ENCODE peak calls at places on chromosomes 5 and 9, in eight cellular contexts. One of them, this sample, is unnamed. For H3K9me3 and H3K4me1, the result is how much of the 10 kb centered on the place peaks cover.

GRCh38 chr9:94250456-94250855 is 8.6 kb upstream of the ZNF169 start:
- DNase-seq in A549: no peak
- DNase-seq in uterus: no peak
- DNase-seq in CD8-positive, alpha-beta memory T cell: no peak
- DNase-seq in right cardiac atrium: no peak
- DNase-seq in thoracic aorta: no peak
- DNase-seq in fibroblast of lung: no peak
- DNase-seq in tibial artery: no peak
- DNase-seq in this sample: no peak

GRCh38 chr5:153658606-153659005 is 168.1 kb downstream of the GRIA1 start:
- DNase-seq in A549: no peak
- DNase-seq in uterus: no peak
- DNase-seq in CD8-positive, alpha-beta memory T cell: no peak
- DNase-seq in right cardiac atrium: no peak
- DNase-seq in thoracic aorta: no peak
- DNase-seq in fibroblast of lung: no peak
- DNase-seq in tibial artery: no peak
- DNase-seq in this sample: no peak

GRCh38 chr5:126499742-126500396 is 76.7 kb downstream of the GRAMD2B start:
- DNase-seq in A549: peak
- DNase-seq in uterus: no peak
- DNase-seq in CD8-positive, alpha-beta memory T cell: no peak
- DNase-seq in right cardiac atrium: no peak
- DNase-seq in thoracic aorta: no peak
- DNase-seq in fibroblast of lung: peak
- DNase-seq in tibial artery: no peak
- DNase-seq in this sample: no peak

GRCh38 chr5:68475476-68475875 is 259.9 kb downstream of the PIK3R1 start:
- DNase-seq in A549: no peak
- DNase-seq in uterus: no peak
- DNase-seq in CD8-positive, alpha-beta memory T cell: no peak
- DNase-seq in right cardiac atrium: no peak
- DNase-seq in thoracic aorta: no peak
- DNase-seq in fibroblast of lung: no peak
- DNase-seq in tibial artery: no peak
- DNase-seq in this sample: no peak

GRCh38 chr9:90322296-90322695 is 320.3 kb downstream of the DIRAS2 start:
- DNase-seq in A549: no peak
- DNase-seq in uterus: no peak
- DNase-seq in CD8-positive, alpha-beta memory T cell: no peak
- DNase-seq in right cardiac atrium: no peak
- DNase-seq in thoracic aorta: no peak
- DNase-seq in fibroblast of lung: peak
- DNase-seq in tibial artery: no peak
- DNase-seq in this sample: no peak

GRCh38 chr5:160486573-160486972 is 64.9 kb downstream of the PTTG1 start:
- DNase-seq in A549: no peak
- DNase-seq in uterus: no peak
- DNase-seq in CD8-positive, alpha-beta memory T cell: peak
- DNase-seq in right cardiac atrium: no peak
- DNase-seq in thoracic aorta: no peak
- DNase-seq in fibroblast of lung: no peak
- DNase-seq in tibial artery: no peak
- DNase-seq in this sample: no peak

GRCh38 chr5:159318448-159318847 is 11.8 kb downstream of the IL12B start:
- DNase-seq in A549: no peak
- DNase-seq in uterus: no peak
- DNase-seq in CD8-positive, alpha-beta memory T cell: no peak
- DNase-seq in right cardiac atrium: no peak
- DNase-seq in thoracic aorta: no peak
- DNase-seq in fibroblast of lung: no peak
- DNase-seq in tibial artery: no peak
- DNase-seq in this sample: no peak

GRCh38 chr9:22232971-22233370 is 213.7 kb upstream of the DMRTA1 start:
- DNase-seq in A549: no peak
- DNase-seq in uterus: no peak
- DNase-seq in CD8-positive, alpha-beta memory T cell: no peak
- DNase-seq in right cardiac atrium: no peak
- DNase-seq in thoracic aorta: no peak
- DNase-seq in fibroblast of lung: no peak
- DNase-seq in tibial artery: no peak
- DNase-seq in this sample: no peak

GRCh38 chr5:112420111-112420864 is 1.2 kb upstream of the EPB41L4A start:
- DNase-seq in A549: peak
- DNase-seq in uterus: peak
- DNase-seq in CD8-positive, alpha-beta memory T cell: no peak
- DNase-seq in right cardiac atrium: peak
- DNase-seq in thoracic aorta: peak
- DNase-seq in fibroblast of lung: peak
- DNase-seq in tibial artery: peak
- DNase-seq in this sample: peak

GRCh38 chr9:18893051-18893450 is 140.0 kb downstream of the SAXO1 start:
- DNase-seq in A549: no peak
- DNase-seq in uterus: no peak
- DNase-seq in CD8-positive, alpha-beta memory T cell: no peak
- DNase-seq in right cardiac atrium: no peak
- DNase-seq in thoracic aorta: no peak
- DNase-seq in fibroblast of lung: no peak
- DNase-seq in tibial artery: no peak
- DNase-seq in this sample: no peak
- H3K9me3 ChIP-seq in A549: under half
- H3K9me3 ChIP-seq in uterus: under half
- H3K9me3 ChIP-seq in CD8-positive, alpha-beta memory T cell: under half
- H3K9me3 ChIP-seq in right cardiac atrium: under half
- H3K9me3 ChIP-seq in thoracic aorta: under half
- H3K9me3 ChIP-seq in fibroblast of lung: under half
- H3K9me3 ChIP-seq in tibial artery: under half
- H3K9me3 ChIP-seq in this sample: under half

GRCh38 chr9:137055385-137056364 is 1.8 kb upstream of the ENTPD2 start:
- DNase-seq in A549: peak
- DNase-seq in uterus: peak
- DNase-seq in CD8-positive, alpha-beta memory T cell: no peak
- DNase-seq in right cardiac atrium: peak
- DNase-seq in thoracic aorta: no peak
- DNase-seq in fibroblast of lung: peak
- DNase-seq in tibial artery: peak
- DNase-seq in this sample: peak
- H3K27ac ChIP-seq in A549: peak
- H3K27ac ChIP-seq in uterus: peak
- H3K27ac ChIP-seq in CD8-positive, alpha-beta memory T cell: no peak
- H3K27ac ChIP-seq in right cardiac atrium: peak
- H3K27ac ChIP-seq in thoracic aorta: no peak
- H3K27ac ChIP-seq in fibroblast of lung: no peak
- H3K27ac ChIP-seq in tibial artery: no peak
- H3K27ac ChIP-seq in this sample: peak

DNA sequence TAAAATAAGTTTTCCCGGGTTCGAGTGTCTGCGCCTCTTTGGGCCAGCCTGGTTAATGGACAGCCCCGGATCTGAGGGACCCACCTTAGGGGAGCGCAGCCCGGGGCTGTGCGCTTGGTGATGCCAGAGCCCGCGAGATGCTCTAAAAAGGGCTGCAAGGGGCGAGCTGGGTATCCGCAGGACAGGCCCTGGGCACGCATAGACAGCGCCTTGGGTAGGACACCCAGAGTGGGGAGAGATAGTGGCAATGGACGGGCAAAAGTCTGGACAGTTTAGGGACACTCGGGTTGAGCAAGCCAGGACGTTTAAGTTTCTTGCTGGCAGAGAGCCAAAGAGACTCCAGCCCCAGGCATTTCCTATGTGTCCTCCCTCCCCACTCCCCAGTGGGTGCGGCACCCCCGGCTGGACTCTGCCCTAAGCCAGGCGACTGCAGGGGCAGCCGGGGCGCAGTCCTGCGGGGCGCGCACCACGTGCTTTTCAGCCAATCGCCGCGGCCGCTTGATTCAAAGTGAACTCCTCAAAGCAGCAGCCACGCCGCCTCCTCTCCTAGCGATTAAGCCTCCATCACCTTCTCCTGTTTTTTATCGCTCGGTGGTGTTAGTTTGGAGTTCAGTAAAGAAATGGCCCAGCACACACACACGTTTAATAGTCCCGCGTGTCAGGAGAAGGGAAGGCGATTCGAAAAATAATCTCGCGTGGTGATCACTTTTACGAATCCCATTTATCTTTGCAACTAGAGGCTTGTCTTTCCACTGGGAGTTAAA is 668 bp upstream of the ENC1 start:
- DNase-seq in A549: peak
- DNase-seq in uterus: peak
- DNase-seq in CD8-positive, alpha-beta memory T cell: peak
- DNase-seq in right cardiac atrium: peak
- DNase-seq in thoracic aorta: peak
- DNase-seq in fibroblast of lung: peak
- DNase-seq in tibial artery: peak
- DNase-seq in this sample: peak
- H3K4me1 ChIP-seq in A549: under half
- H3K4me1 ChIP-seq in uterus: under half
- H3K4me1 ChIP-seq in CD8-positive, alpha-beta memory T cell: under half
- H3K4me1 ChIP-seq in right cardiac atrium: under half
- H3K4me1 ChIP-seq in thoracic aorta: under half
- H3K4me1 ChIP-seq in fibroblast of lung: under half
- H3K4me1 ChIP-seq in tibial artery: under half
- H3K4me1 ChIP-seq in this sample: under half

DNA sequence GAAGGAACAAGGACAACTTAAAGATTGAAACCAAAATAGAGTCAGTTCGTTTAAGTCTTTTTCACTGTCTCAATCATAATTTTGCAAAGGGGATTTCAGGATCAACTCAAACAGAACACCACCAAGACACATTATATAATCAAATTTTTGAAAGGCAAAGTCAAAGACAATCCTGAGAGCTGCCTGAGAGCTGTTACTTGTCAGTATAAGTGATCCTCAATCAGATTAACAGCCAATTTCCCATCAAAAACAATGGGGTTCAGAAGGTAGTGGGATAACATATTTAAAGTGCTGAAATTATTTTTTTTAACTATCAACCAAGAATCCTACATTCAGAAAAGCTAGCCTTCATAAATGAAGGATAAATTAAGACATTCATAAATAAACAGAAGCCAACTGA is 19.3 kb upstream of the ABO start:
- DNase-seq in A549: no peak
- DNase-seq in uterus: no peak
- DNase-seq in CD8-positive, alpha-beta memory T cell: no peak
- DNase-seq in right cardiac atrium: no peak
- DNase-seq in thoracic aorta: no peak
- DNase-seq in fibroblast of lung: no peak
- DNase-seq in tibial artery: no peak
- DNase-seq in this sample: no peak
- H3K9me3 ChIP-seq in A549: under half
- H3K9me3 ChIP-seq in uterus: under half
- H3K9me3 ChIP-seq in CD8-positive, alpha-beta memory T cell: under half
- H3K9me3 ChIP-seq in right cardiac atrium: under half
- H3K9me3 ChIP-seq in thoracic aorta: under half
- H3K9me3 ChIP-seq in fibroblast of lung: under half
- H3K9me3 ChIP-seq in tibial artery: under half
- H3K9me3 ChIP-seq in this sample: under half

GRCh38 chr5:119080975-119081374 is 10.1 kb downstream of the DMXL1 start:
- DNase-seq in A549: no peak
- DNase-seq in uterus: no peak
- DNase-seq in CD8-positive, alpha-beta memory T cell: no peak
- DNase-seq in right cardiac atrium: no peak
- DNase-seq in thoracic aorta: no peak
- DNase-seq in fibroblast of lung: no peak
- DNase-seq in tibial artery: no peak
- DNase-seq in this sample: no peak
- H3K27ac ChIP-seq in A549: no peak
- H3K27ac ChIP-seq in uterus: no peak
- H3K27ac ChIP-seq in CD8-positive, alpha-beta memory T cell: no peak
- H3K27ac ChIP-seq in right cardiac atrium: no peak
- H3K27ac ChIP-seq in thoracic aorta: no peak
- H3K27ac ChIP-seq in fibroblast of lung: no peak
- H3K27ac ChIP-seq in tibial artery: no peak
- H3K27ac ChIP-seq in this sample: no peak

GRCh38 chr9:78296893-78297671 is at the start of gene PSAT1:
- DNase-seq in A549: peak
- DNase-seq in uterus: peak
- DNase-seq in CD8-positive, alpha-beta memory T cell: peak
- DNase-seq in right cardiac atrium: peak
- DNase-seq in thoracic aorta: peak
- DNase-seq in fibroblast of lung: peak
- DNase-seq in tibial artery: peak
- DNase-seq in this sample: peak

GRCh38 chr9:78296208-78296892 is 575 bp upstream of the PSAT1 start:
- DNase-seq in A549: peak
- DNase-seq in uterus: no peak
- DNase-seq in CD8-positive, alpha-beta memory T cell: no peak
- DNase-seq in right cardiac atrium: peak
- DNase-seq in thoracic aorta: no peak
- DNase-seq in fibroblast of lung: peak
- DNase-seq in tibial artery: no peak
- DNase-seq in this sample: peak

GRCh38 chr9:78297672-78297961 is 692 bp downstream of the PSAT1 start:
- DNase-seq in A549: peak
- DNase-seq in uterus: no peak
- DNase-seq in CD8-positive, alpha-beta memory T cell: no peak
- DNase-seq in right cardiac atrium: no peak
- DNase-seq in thoracic aorta: no peak
- DNase-seq in fibroblast of lung: peak
- DNase-seq in tibial artery: no peak
- DNase-seq in this sample: no peak

GRCh38 chr9:78300209-78300608 is 3.3 kb downstream of the PSAT1 start:
- DNase-seq in A549: no peak
- DNase-seq in uterus: no peak
- DNase-seq in CD8-positive, alpha-beta memory T cell: no peak
- DNase-seq in right cardiac atrium: no peak
- DNase-seq in thoracic aorta: no peak
- DNase-seq in fibroblast of lung: no peak
- DNase-seq in tibial artery: no peak
- DNase-seq in this sample: no peak

GRCh38 chr9:78298046-78298511 is 1.2 kb downstream of the PSAT1 start:
- DNase-seq in A549: no peak
- DNase-seq in uterus: no peak
- DNase-seq in CD8-positive, alpha-beta memory T cell: no peak
- DNase-seq in right cardiac atrium: no peak
- DNase-seq in thoracic aorta: no peak
- DNase-seq in fibroblast of lung: no peak
- DNase-seq in tibial artery: no peak
- DNase-seq in this sample: no peak
- H3K4me1 ChIP-seq in A549: under half
- H3K4me1 ChIP-seq in uterus: under half
- H3K4me1 ChIP-seq in CD8-positive, alpha-beta memory T cell: under half
- H3K4me1 ChIP-seq in right cardiac atrium: under half
- H3K4me1 ChIP-seq in thoracic aorta: under half
- H3K4me1 ChIP-seq in fibroblast of lung: under half
- H3K4me1 ChIP-seq in tibial artery: under half
- H3K4me1 ChIP-seq in this sample: under half

GRCh38 chr5:28926422-28926821 is 1888.0 kb upstream of the CDH9 start:
- DNase-seq in A549: no peak
- DNase-seq in uterus: no peak
- DNase-seq in CD8-positive, alpha-beta memory T cell: no peak
- DNase-seq in right cardiac atrium: no peak
- DNase-seq in thoracic aorta: no peak
- DNase-seq in fibroblast of lung: no peak
- DNase-seq in tibial artery: no peak
- DNase-seq in this sample: no peak

GRCh38 chr5:28927559-28928326 is 1889.4 kb upstream of the CDH9 start:
- DNase-seq in A549: peak
- DNase-seq in uterus: no peak
- DNase-seq in CD8-positive, alpha-beta memory T cell: no peak
- DNase-seq in right cardiac atrium: no peak
- DNase-seq in thoracic aorta: no peak
- DNase-seq in fibroblast of lung: no peak
- DNase-seq in tibial artery: no peak
- DNase-seq in this sample: no peak
- H3K9me3 ChIP-seq in A549: under half
- H3K9me3 ChIP-seq in uterus: under half
- H3K9me3 ChIP-seq in CD8-positive, alpha-beta memory T cell: under half
- H3K9me3 ChIP-seq in right cardiac atrium: under half
- H3K9me3 ChIP-seq in thoracic aorta: under half
- H3K9me3 ChIP-seq in fibroblast of lung: under half
- H3K9me3 ChIP-seq in tibial artery: under half
- H3K9me3 ChIP-seq in this sample: under half

GRCh38 chr9:128689293-128689770 is 310 bp downstream of the SET start:
- DNase-seq in A549: peak
- DNase-seq in uterus: peak
- DNase-seq in CD8-positive, alpha-beta memory T cell: peak
- DNase-seq in right cardiac atrium: peak
- DNase-seq in thoracic aorta: no peak
- DNase-seq in fibroblast of lung: peak
- DNase-seq in tibial artery: peak
- DNase-seq in this sample: peak
- H3K27ac ChIP-seq in A549: peak
- H3K27ac ChIP-seq in uterus: peak
- H3K27ac ChIP-seq in CD8-positive, alpha-beta memory T cell: peak
- H3K27ac ChIP-seq in right cardiac atrium: peak
- H3K27ac ChIP-seq in thoracic aorta: peak
- H3K27ac ChIP-seq in fibroblast of lung: peak
- H3K27ac ChIP-seq in tibial artery: peak
- H3K27ac ChIP-seq in this sample: peak